ENCODE peak calls at places on chromosome 2, in eight cellular contexts. One of them, this sample, is unnamed.

GRCh38 chr2:228094377-228094921 is 87.0 kb downstream of the SPHKAP start:
- DNase-seq in NCI-H1436 treated with DMSO at 0.1 percent for 48 hours: no peak
- DNase-seq in activated CD4-positive, alpha-beta T cell treated with anti-CD3 and anti-CD28 coated beads, Interleukin-2, amount 50 U/mL, for 1 hour: no peak
- DNase-seq in stimulated activated CD8-positive, alpha-beta memory T cell treated with anti-CD3 and anti-CD28 coated beads, Interleukin-7, amount 100 ng/mL, for 48 hours: no peak
- DNase-seq in iPS-NIHi11: no peak
- DNase-seq in amniotic stem cell: no peak
- DNase-seq in NCI-H2081: no peak
- DNase-seq in NCI-H2029: no peak
- DNase-seq in this sample: no peak

GRCh38 chr2:195451160-195451559 is 205.9 kb upstream of the SLC39A10 start:
- DNase-seq in NCI-H1436 treated with DMSO at 0.1 percent for 48 hours: no peak
- DNase-seq in activated CD4-positive, alpha-beta T cell treated with anti-CD3 and anti-CD28 coated beads, Interleukin-2, amount 50 U/mL, for 1 hour: no peak
- DNase-seq in stimulated activated CD8-positive, alpha-beta memory T cell treated with anti-CD3 and anti-CD28 coated beads, Interleukin-7, amount 100 ng/mL, for 48 hours: no peak
- DNase-seq in iPS-NIHi11: no peak
- DNase-seq in amniotic stem cell: no peak
- DNase-seq in NCI-H2081: no peak
- DNase-seq in NCI-H2029: no peak
- DNase-seq in this sample: no peak

GRCh38 chr2:10620481-10620880 is 69.3 kb downstream of the NOL10 start:
- DNase-seq in NCI-H1436 treated with DMSO at 0.1 percent for 48 hours: no peak
- DNase-seq in activated CD4-positive, alpha-beta T cell treated with anti-CD3 and anti-CD28 coated beads, Interleukin-2, amount 50 U/mL, for 1 hour: no peak
- DNase-seq in stimulated activated CD8-positive, alpha-beta memory T cell treated with anti-CD3 and anti-CD28 coated beads, Interleukin-7, amount 100 ng/mL, for 48 hours: no peak
- DNase-seq in iPS-NIHi11: no peak
- DNase-seq in amniotic stem cell: peak
- DNase-seq in NCI-H2081: no peak
- DNase-seq in NCI-H2029: no peak
- DNase-seq in this sample: no peak

GRCh38 chr2:31980674-31981356 is 30.0 kb downstream of the MEMO1 start:
- DNase-seq in NCI-H1436 treated with DMSO at 0.1 percent for 48 hours: no peak
- DNase-seq in activated CD4-positive, alpha-beta T cell treated with anti-CD3 and anti-CD28 coated beads, Interleukin-2, amount 50 U/mL, for 1 hour: no peak
- DNase-seq in stimulated activated CD8-positive, alpha-beta memory T cell treated with anti-CD3 and anti-CD28 coated beads, Interleukin-7, amount 100 ng/mL, for 48 hours: no peak
- DNase-seq in iPS-NIHi11: peak
- DNase-seq in amniotic stem cell: no peak
- DNase-seq in NCI-H2081: no peak
- DNase-seq in NCI-H2029: no peak
- DNase-seq in this sample: no peak

GRCh38 chr2:19349911-19350677 is 8.3 kb downstream of the OSR1 start:
- DNase-seq in NCI-H1436 treated with DMSO at 0.1 percent for 48 hours: no peak
- DNase-seq in activated CD4-positive, alpha-beta T cell treated with anti-CD3 and anti-CD28 coated beads, Interleukin-2, amount 50 U/mL, for 1 hour: peak
- DNase-seq in stimulated activated CD8-positive, alpha-beta memory T cell treated with anti-CD3 and anti-CD28 coated beads, Interleukin-7, amount 100 ng/mL, for 48 hours: peak
- DNase-seq in iPS-NIHi11: peak
- DNase-seq in amniotic stem cell: no peak
- DNase-seq in NCI-H2081: no peak
- DNase-seq in NCI-H2029: no peak
- DNase-seq in this sample: no peak

GRCh38 chr2:37599688-37600525 is 71.5 kb downstream of the CDC42EP3 start:
- DNase-seq in NCI-H1436 treated with DMSO at 0.1 percent for 48 hours: no peak
- DNase-seq in activated CD4-positive, alpha-beta T cell treated with anti-CD3 and anti-CD28 coated beads, Interleukin-2, amount 50 U/mL, for 1 hour: peak
- DNase-seq in stimulated activated CD8-positive, alpha-beta memory T cell treated with anti-CD3 and anti-CD28 coated beads, Interleukin-7, amount 100 ng/mL, for 48 hours: no peak
- DNase-seq in iPS-NIHi11: no peak
- DNase-seq in amniotic stem cell: no peak
- DNase-seq in NCI-H2081: no peak
- DNase-seq in NCI-H2029: no peak
- DNase-seq in this sample: no peak

GRCh38 chr2:120448961-120449421 is 103.1 kb downstream of the INHBB start:
- DNase-seq in NCI-H1436 treated with DMSO at 0.1 percent for 48 hours: no peak
- DNase-seq in activated CD4-positive, alpha-beta T cell treated with anti-CD3 and anti-CD28 coated beads, Interleukin-2, amount 50 U/mL, for 1 hour: no peak
- DNase-seq in stimulated activated CD8-positive, alpha-beta memory T cell treated with anti-CD3 and anti-CD28 coated beads, Interleukin-7, amount 100 ng/mL, for 48 hours: no peak
- DNase-seq in iPS-NIHi11: no peak
- DNase-seq in amniotic stem cell: no peak
- DNase-seq in NCI-H2081: peak
- DNase-seq in NCI-H2029: no peak
- DNase-seq in this sample: no peak

GRCh38 chr2:166516712-166517303 is 22.8 kb upstream of the SCN7A start:
- DNase-seq in NCI-H1436 treated with DMSO at 0.1 percent for 48 hours: no peak
- DNase-seq in activated CD4-positive, alpha-beta T cell treated with anti-CD3 and anti-CD28 coated beads, Interleukin-2, amount 50 U/mL, for 1 hour: no peak
- DNase-seq in stimulated activated CD8-positive, alpha-beta memory T cell treated with anti-CD3 and anti-CD28 coated beads, Interleukin-7, amount 100 ng/mL, for 48 hours: no peak
- DNase-seq in iPS-NIHi11: peak
- DNase-seq in amniotic stem cell: no peak
- DNase-seq in NCI-H2081: peak
- DNase-seq in NCI-H2029: peak
- DNase-seq in this sample: no peak

GRCh38 chr2:152950125-152950524 is 231.7 kb downstream of the ARL6IP6 start:
- DNase-seq in NCI-H1436 treated with DMSO at 0.1 percent for 48 hours: no peak
- DNase-seq in activated CD4-positive, alpha-beta T cell treated with anti-CD3 and anti-CD28 coated beads, Interleukin-2, amount 50 U/mL, for 1 hour: no peak
- DNase-seq in stimulated activated CD8-positive, alpha-beta memory T cell treated with anti-CD3 and anti-CD28 coated beads, Interleukin-7, amount 100 ng/mL, for 48 hours: no peak
- DNase-seq in iPS-NIHi11: peak
- DNase-seq in amniotic stem cell: no peak
- DNase-seq in NCI-H2081: no peak
- DNase-seq in NCI-H2029: no peak
- DNase-seq in this sample: no peak

GRCh38 chr2:179613299-179613651 is 248.1 kb downstream of the ZNF385B start:
- DNase-seq in NCI-H1436 treated with DMSO at 0.1 percent for 48 hours: no peak
- DNase-seq in activated CD4-positive, alpha-beta T cell treated with anti-CD3 and anti-CD28 coated beads, Interleukin-2, amount 50 U/mL, for 1 hour: no peak
- DNase-seq in stimulated activated CD8-positive, alpha-beta memory T cell treated with anti-CD3 and anti-CD28 coated beads, Interleukin-7, amount 100 ng/mL, for 48 hours: no peak
- DNase-seq in iPS-NIHi11: no peak
- DNase-seq in amniotic stem cell: no peak
- DNase-seq in NCI-H2081: no peak
- DNase-seq in NCI-H2029: no peak
- DNase-seq in this sample: no peak

GRCh38 chr2:135783416-135783815 is 41.8 kb downstream of the UBXN4 start:
- DNase-seq in NCI-H1436 treated with DMSO at 0.1 percent for 48 hours: no peak
- DNase-seq in activated CD4-positive, alpha-beta T cell treated with anti-CD3 and anti-CD28 coated beads, Interleukin-2, amount 50 U/mL, for 1 hour: no peak
- DNase-seq in stimulated activated CD8-positive, alpha-beta memory T cell treated with anti-CD3 and anti-CD28 coated beads, Interleukin-7, amount 100 ng/mL, for 48 hours: no peak
- DNase-seq in iPS-NIHi11: no peak
- DNase-seq in amniotic stem cell: no peak
- DNase-seq in NCI-H2081: no peak
- DNase-seq in NCI-H2029: no peak
- DNase-seq in this sample: no peak

GRCh38 chr2:79162801-79163200 is 3.2 kb upstream of the REG3A start:
- DNase-seq in NCI-H1436 treated with DMSO at 0.1 percent for 48 hours: no peak
- DNase-seq in activated CD4-positive, alpha-beta T cell treated with anti-CD3 and anti-CD28 coated beads, Interleukin-2, amount 50 U/mL, for 1 hour: no peak
- DNase-seq in stimulated activated CD8-positive, alpha-beta memory T cell treated with anti-CD3 and anti-CD28 coated beads, Interleukin-7, amount 100 ng/mL, for 48 hours: no peak
- DNase-seq in iPS-NIHi11: no peak
- DNase-seq in amniotic stem cell: no peak
- DNase-seq in NCI-H2081: no peak
- DNase-seq in NCI-H2029: no peak
- DNase-seq in this sample: no peak

GRCh38 chr2:180728928-180729559 is 251.4 kb upstream of the UBE2E3 start:
- DNase-seq in NCI-H1436 treated with DMSO at 0.1 percent for 48 hours: no peak
- DNase-seq in activated CD4-positive, alpha-beta T cell treated with anti-CD3 and anti-CD28 coated beads, Interleukin-2, amount 50 U/mL, for 1 hour: no peak
- DNase-seq in stimulated activated CD8-positive, alpha-beta memory T cell treated with anti-CD3 and anti-CD28 coated beads, Interleukin-7, amount 100 ng/mL, for 48 hours: no peak
- DNase-seq in iPS-NIHi11: no peak
- DNase-seq in amniotic stem cell: peak
- DNase-seq in NCI-H2081: no peak
- DNase-seq in NCI-H2029: no peak
- DNase-seq in this sample: no peak

GRCh38 chr2:190581997-190582396 is 47.5 kb upstream of the NEMP2 start:
- DNase-seq in NCI-H1436 treated with DMSO at 0.1 percent for 48 hours: no peak
- DNase-seq in activated CD4-positive, alpha-beta T cell treated with anti-CD3 and anti-CD28 coated beads, Interleukin-2, amount 50 U/mL, for 1 hour: no peak
- DNase-seq in stimulated activated CD8-positive, alpha-beta memory T cell treated with anti-CD3 and anti-CD28 coated beads, Interleukin-7, amount 100 ng/mL, for 48 hours: no peak
- DNase-seq in iPS-NIHi11: no peak
- DNase-seq in amniotic stem cell: no peak
- DNase-seq in NCI-H2081: no peak
- DNase-seq in NCI-H2029: no peak
- DNase-seq in this sample: no peak

GRCh38 chr2:158297120-158297519 is 159.4 kb downstream of the CCDC148 start:
- DNase-seq in NCI-H1436 treated with DMSO at 0.1 percent for 48 hours: no peak
- DNase-seq in activated CD4-positive, alpha-beta T cell treated with anti-CD3 and anti-CD28 coated beads, Interleukin-2, amount 50 U/mL, for 1 hour: no peak
- DNase-seq in stimulated activated CD8-positive, alpha-beta memory T cell treated with anti-CD3 and anti-CD28 coated beads, Interleukin-7, amount 100 ng/mL, for 48 hours: no peak
- DNase-seq in iPS-NIHi11: no peak
- DNase-seq in amniotic stem cell: no peak
- DNase-seq in NCI-H2081: peak
- DNase-seq in NCI-H2029: no peak
- DNase-seq in this sample: no peak

GRCh38 chr2:157839162-157839801 is 36.8 kb downstream of the ACVR1 start:
- DNase-seq in NCI-H1436 treated with DMSO at 0.1 percent for 48 hours: peak
- DNase-seq in activated CD4-positive, alpha-beta T cell treated with anti-CD3 and anti-CD28 coated beads, Interleukin-2, amount 50 U/mL, for 1 hour: no peak
- DNase-seq in stimulated activated CD8-positive, alpha-beta memory T cell treated with anti-CD3 and anti-CD28 coated beads, Interleukin-7, amount 100 ng/mL, for 48 hours: no peak
- DNase-seq in iPS-NIHi11: peak
- DNase-seq in amniotic stem cell: no peak
- DNase-seq in NCI-H2081: peak
- DNase-seq in NCI-H2029: peak
- DNase-seq in this sample: peak

GRCh38 chr2:9771481-9772017 is 71.7 kb upstream of the TAF1B start:
- DNase-seq in NCI-H1436 treated with DMSO at 0.1 percent for 48 hours: no peak
- DNase-seq in activated CD4-positive, alpha-beta T cell treated with anti-CD3 and anti-CD28 coated beads, Interleukin-2, amount 50 U/mL, for 1 hour: no peak
- DNase-seq in stimulated activated CD8-positive, alpha-beta memory T cell treated with anti-CD3 and anti-CD28 coated beads, Interleukin-7, amount 100 ng/mL, for 48 hours: no peak
- DNase-seq in iPS-NIHi11: peak
- DNase-seq in amniotic stem cell: peak
- DNase-seq in NCI-H2081: no peak
- DNase-seq in NCI-H2029: no peak
- DNase-seq in this sample: no peak

GRCh38 chr2:216006164-216006663 is 7.1 kb downstream of the MREG start:
- DNase-seq in NCI-H1436 treated with DMSO at 0.1 percent for 48 hours: no peak
- DNase-seq in activated CD4-positive, alpha-beta T cell treated with anti-CD3 and anti-CD28 coated beads, Interleukin-2, amount 50 U/mL, for 1 hour: peak
- DNase-seq in stimulated activated CD8-positive, alpha-beta memory T cell treated with anti-CD3 and anti-CD28 coated beads, Interleukin-7, amount 100 ng/mL, for 48 hours: peak
- DNase-seq in iPS-NIHi11: peak
- DNase-seq in amniotic stem cell: no peak
- DNase-seq in NCI-H2081: no peak
- DNase-seq in NCI-H2029: no peak
- DNase-seq in this sample: no peak